ENCODE peak calls at places on chromosomes 12 and 14, in eight cellular contexts. One of them, this sample, is unnamed.

GRCh38 chr12:22088886-22089285 is 42.9 kb downstream of the CMAS start:
- DNase-seq in body of pancreas: no peak
- DNase-seq in IMR-90: no peak
- DNase-seq in RWPE1: peak
- DNase-seq in endothelial cell of umbilical vein: no peak
- DNase-seq in transverse colon: no peak
- DNase-seq in CD8-positive, alpha-beta T cell: no peak
- DNase-seq in psoas muscle: no peak
- DNase-seq in this sample: no peak

GRCh38 chr12:3342051-3342450 is 149.0 kb upstream of the PRMT8 start:
- DNase-seq in IMR-90: peak
- DNase-seq in RWPE1: no peak
- DNase-seq in body of pancreas: peak
- DNase-seq in transverse colon: no peak
- DNase-seq in psoas muscle: no peak
- DNase-seq in CD8-positive, alpha-beta T cell: no peak
- DNase-seq in endothelial cell of umbilical vein: peak
- DNase-seq in this sample: no peak

GRCh38 chr14:77554207-77554606 is 55.6 kb upstream of the ISM2 start:
- DNase-seq in transverse colon: no peak
- DNase-seq in CD8-positive, alpha-beta T cell: no peak
- DNase-seq in body of pancreas: no peak
- DNase-seq in IMR-90: no peak
- DNase-seq in RWPE1: no peak
- DNase-seq in endothelial cell of umbilical vein: no peak
- DNase-seq in psoas muscle: no peak
- DNase-seq in this sample: no peak

GRCh38 chr14:49767473-49768300 is at the start of gene KLHDC2:
- DNase-seq in body of pancreas: peak
- DNase-seq in CD8-positive, alpha-beta T cell: peak
- DNase-seq in transverse colon: peak
- DNase-seq in IMR-90: peak
- DNase-seq in RWPE1: peak
- DNase-seq in psoas muscle: peak
- DNase-seq in endothelial cell of umbilical vein: peak
- DNase-seq in this sample: peak

GRCh38 chr12:108047130-108047550 is 81.9 kb upstream of the WSCD2 start:
- DNase-seq in body of pancreas: no peak
- DNase-seq in transverse colon: no peak
- DNase-seq in IMR-90: no peak
- DNase-seq in CD8-positive, alpha-beta T cell: no peak
- DNase-seq in RWPE1: no peak
- DNase-seq in psoas muscle: no peak
- DNase-seq in endothelial cell of umbilical vein: no peak
- DNase-seq in this sample: no peak

GRCh38 chr14:104676694-104677505 is 12.5 kb upstream of the INF2 start:
- DNase-seq in CD8-positive, alpha-beta T cell: no peak
- DNase-seq in RWPE1: no peak
- DNase-seq in psoas muscle: peak
- DNase-seq in transverse colon: peak
- DNase-seq in endothelial cell of umbilical vein: peak
- DNase-seq in IMR-90: no peak
- DNase-seq in body of pancreas: no peak
- DNase-seq in this sample: peak

GRCh38 chr12:53229454-53229853 is 2.6 kb downstream of the RARG start:
- DNase-seq in endothelial cell of umbilical vein: no peak
- DNase-seq in transverse colon: no peak
- DNase-seq in body of pancreas: no peak
- DNase-seq in RWPE1: no peak
- DNase-seq in CD8-positive, alpha-beta T cell: no peak
- DNase-seq in IMR-90: no peak
- DNase-seq in psoas muscle: no peak
- DNase-seq in this sample: no peak

GRCh38 chr14:100422556-100423420 is 99.6 kb downstream of the SLC25A47 start:
- DNase-seq in endothelial cell of umbilical vein: no peak
- DNase-seq in IMR-90: peak
- DNase-seq in transverse colon: no peak
- DNase-seq in psoas muscle: no peak
- DNase-seq in CD8-positive, alpha-beta T cell: no peak
- DNase-seq in RWPE1: no peak
- DNase-seq in body of pancreas: no peak
- DNase-seq in this sample: no peak

GRCh38 chr12:31035944-31036665 is 37.6 kb upstream of the DDX11 start:
- DNase-seq in psoas muscle: no peak
- DNase-seq in endothelial cell of umbilical vein: no peak
- DNase-seq in transverse colon: no peak
- DNase-seq in CD8-positive, alpha-beta T cell: no peak
- DNase-seq in body of pancreas: no peak
- DNase-seq in RWPE1: no peak
- DNase-seq in IMR-90: peak
- DNase-seq in this sample: no peak

GRCh38 chr12:89636776-89637160 is 71.9 kb downstream of the ATP2B1 start:
- DNase-seq in body of pancreas: no peak
- DNase-seq in RWPE1: no peak
- DNase-seq in CD8-positive, alpha-beta T cell: no peak
- DNase-seq in psoas muscle: no peak
- DNase-seq in transverse colon: no peak
- DNase-seq in IMR-90: no peak
- DNase-seq in endothelial cell of umbilical vein: no peak
- DNase-seq in this sample: no peak
- H3K27ac ChIP-seq in body of pancreas: no peak
- H3K27ac ChIP-seq in RWPE1: no peak
- H3K27ac ChIP-seq in CD8-positive, alpha-beta T cell: no peak
- H3K27ac ChIP-seq in psoas muscle: no peak
- H3K27ac ChIP-seq in transverse colon: no peak
- H3K27ac ChIP-seq in IMR-90: no peak
- H3K27ac ChIP-seq in endothelial cell of umbilical vein: no peak
- H3K27ac ChIP-seq in this sample: no peak

GRCh38 chr12:96502477-96502876 is 13.1 kb downstream of the CFAP54 start:
- DNase-seq in endothelial cell of umbilical vein: peak
- DNase-seq in transverse colon: peak
- DNase-seq in IMR-90: no peak
- DNase-seq in CD8-positive, alpha-beta T cell: no peak
- DNase-seq in psoas muscle: no peak
- DNase-seq in body of pancreas: no peak
- DNase-seq in RWPE1: no peak
- DNase-seq in this sample: no peak

GRCh38 chr12:96501139-96501741 is 11.9 kb downstream of the CFAP54 start:
- DNase-seq in endothelial cell of umbilical vein: peak
- DNase-seq in RWPE1: peak
- DNase-seq in IMR-90: peak
- DNase-seq in transverse colon: peak
- DNase-seq in body of pancreas: peak
- DNase-seq in CD8-positive, alpha-beta T cell: peak
- DNase-seq in psoas muscle: no peak
- DNase-seq in this sample: no peak

GRCh38 chr12:96501908-96502307 is 12.5 kb downstream of the CFAP54 start:
- DNase-seq in transverse colon: no peak
- DNase-seq in body of pancreas: no peak
- DNase-seq in endothelial cell of umbilical vein: no peak
- DNase-seq in CD8-positive, alpha-beta T cell: no peak
- DNase-seq in IMR-90: no peak
- DNase-seq in RWPE1: no peak
- DNase-seq in psoas muscle: no peak
- DNase-seq in this sample: no peak

GRCh38 chr12:96502949-96503532 is 13.7 kb downstream of the CFAP54 start:
- DNase-seq in RWPE1: no peak
- DNase-seq in body of pancreas: no peak
- DNase-seq in transverse colon: no peak
- DNase-seq in IMR-90: no peak
- DNase-seq in CD8-positive, alpha-beta T cell: no peak
- DNase-seq in psoas muscle: no peak
- DNase-seq in endothelial cell of umbilical vein: no peak
- DNase-seq in this sample: no peak

DNA sequence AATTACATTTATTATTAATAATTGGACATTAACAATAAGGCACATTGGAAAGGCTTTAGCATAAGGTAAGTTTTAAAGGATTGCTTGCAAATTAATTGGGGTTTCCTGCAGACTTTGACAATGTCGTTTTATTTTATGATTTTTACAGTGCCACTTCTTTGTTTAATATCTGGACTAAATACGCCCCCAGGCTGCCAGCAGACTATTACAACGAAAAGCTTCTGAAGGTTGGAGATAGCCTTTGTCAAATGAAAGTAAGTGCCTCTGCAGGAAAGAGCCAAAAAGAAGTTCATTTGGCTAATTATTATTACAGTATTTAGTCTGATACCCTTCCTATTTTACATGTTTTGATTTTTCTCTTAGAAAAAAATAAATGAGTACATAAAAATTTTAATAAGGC is 11.3 kb downstream of the CFAP54 start:
- DNase-seq in IMR-90: peak
- DNase-seq in endothelial cell of umbilical vein: no peak
- DNase-seq in CD8-positive, alpha-beta T cell: no peak
- DNase-seq in psoas muscle: no peak
- DNase-seq in transverse colon: no peak
- DNase-seq in body of pancreas: no peak
- DNase-seq in RWPE1: no peak
- DNase-seq in this sample: no peak
- TF ChIP-seq CTCF in IMR-90: peak
- TF ChIP-seq CTCF in endothelial cell of umbilical vein: no peak
- TF ChIP-seq CTCF in CD8-positive, alpha-beta T cell: no peak
- TF ChIP-seq CTCF in psoas muscle: peak
- TF ChIP-seq CTCF in transverse colon: no peak
- TF ChIP-seq CTCF in body of pancreas: peak
- TF ChIP-seq CTCF in RWPE1: no peak
- TF ChIP-seq CTCF in this sample: no peak

GRCh38 chr12:65858831-65859230 is 34.5 kb downstream of the HMGA2 start:
- DNase-seq in endothelial cell of umbilical vein: peak
- DNase-seq in body of pancreas: no peak
- DNase-seq in RWPE1: no peak
- DNase-seq in IMR-90: peak
- DNase-seq in psoas muscle: no peak
- DNase-seq in transverse colon: no peak
- DNase-seq in CD8-positive, alpha-beta T cell: no peak
- DNase-seq in this sample: no peak

GRCh38 chr12:65860584-65860983 is 36.3 kb downstream of the HMGA2 start:
- DNase-seq in psoas muscle: no peak
- DNase-seq in body of pancreas: no peak
- DNase-seq in CD8-positive, alpha-beta T cell: no peak
- DNase-seq in endothelial cell of umbilical vein: no peak
- DNase-seq in transverse colon: no peak
- DNase-seq in IMR-90: no peak
- DNase-seq in RWPE1: no peak
- DNase-seq in this sample: no peak

GRCh38 chr12:65856521-65856920 is 32.2 kb downstream of the HMGA2 start:
- DNase-seq in transverse colon: no peak
- DNase-seq in RWPE1: no peak
- DNase-seq in psoas muscle: no peak
- DNase-seq in body of pancreas: no peak
- DNase-seq in IMR-90: no peak
- DNase-seq in CD8-positive, alpha-beta T cell: no peak
- DNase-seq in endothelial cell of umbilical vein: no peak
- DNase-seq in this sample: no peak

GRCh38 chr12:65859519-65859918 is 35.2 kb downstream of the HMGA2 start:
- DNase-seq in psoas muscle: no peak
- DNase-seq in body of pancreas: no peak
- DNase-seq in endothelial cell of umbilical vein: no peak
- DNase-seq in IMR-90: peak
- DNase-seq in transverse colon: no peak
- DNase-seq in CD8-positive, alpha-beta T cell: no peak
- DNase-seq in RWPE1: no peak
- DNase-seq in this sample: no peak

DNA sequence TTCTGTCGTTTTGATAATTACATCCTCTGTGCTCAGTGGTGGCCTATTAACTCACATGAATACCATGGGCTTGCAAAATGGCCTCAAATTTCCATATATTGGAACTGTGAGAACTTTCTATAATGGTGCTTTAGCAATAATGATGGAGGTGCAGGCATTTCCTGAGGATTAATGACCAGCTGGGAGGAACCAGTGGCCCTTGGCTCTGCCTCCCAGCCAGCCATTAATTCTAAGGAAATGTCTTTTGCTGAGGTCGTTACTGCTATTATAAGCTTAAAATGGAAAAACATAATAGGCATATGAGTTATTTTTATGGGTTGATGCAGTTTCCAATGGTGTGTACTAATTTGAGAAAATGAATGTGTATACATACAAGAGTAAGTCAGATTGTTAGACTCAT is 33.6 kb downstream of the HMGA2 start:
- DNase-seq in IMR-90: no peak
- DNase-seq in psoas muscle: no peak
- DNase-seq in body of pancreas: no peak
- DNase-seq in RWPE1: no peak
- DNase-seq in CD8-positive, alpha-beta T cell: no peak
- DNase-seq in transverse colon: no peak
- DNase-seq in endothelial cell of umbilical vein: peak
- DNase-seq in this sample: no peak
- H3K27ac ChIP-seq in IMR-90: no peak
- H3K27ac ChIP-seq in psoas muscle: no peak
- H3K27ac ChIP-seq in body of pancreas: no peak
- H3K27ac ChIP-seq in RWPE1: no peak
- H3K27ac ChIP-seq in CD8-positive, alpha-beta T cell: no peak
- H3K27ac ChIP-seq in transverse colon: no peak
- H3K27ac ChIP-seq in endothelial cell of umbilical vein: peak
- H3K27ac ChIP-seq in this sample: no peak

GRCh38 chr12:89529738-89530137 is 3.9 kb upstream of the POC1B start:
- DNase-seq in body of pancreas: no peak
- DNase-seq in transverse colon: no peak
- DNase-seq in RWPE1: peak
- DNase-seq in psoas muscle: no peak
- DNase-seq in endothelial cell of umbilical vein: peak
- DNase-seq in CD8-positive, alpha-beta T cell: no peak
- DNase-seq in IMR-90: peak
- DNase-seq in this sample: no peak
- TF ChIP-seq CTCF in body of pancreas: peak
- TF ChIP-seq CTCF in transverse colon: peak
- TF ChIP-seq CTCF in RWPE1: peak
- TF ChIP-seq CTCF in psoas muscle: peak
- TF ChIP-seq CTCF in endothelial cell of umbilical vein: peak
- TF ChIP-seq CTCF in CD8-positive, alpha-beta T cell: peak
- TF ChIP-seq CTCF in IMR-90: peak
- TF ChIP-seq CTCF in this sample: peak

GRCh38 chr12:116222358-116222757 is 55.1 kb downstream of the MED13L start:
- DNase-seq in CD8-positive, alpha-beta T cell: no peak
- DNase-seq in IMR-90: peak
- DNase-seq in body of pancreas: peak
- DNase-seq in transverse colon: peak
- DNase-seq in psoas muscle: no peak
- DNase-seq in endothelial cell of umbilical vein: peak
- DNase-seq in RWPE1: peak
- DNase-seq in this sample: no peak
- H3K27ac ChIP-seq in CD8-positive, alpha-beta T cell: no peak
- H3K27ac ChIP-seq in IMR-90: no peak
- H3K27ac ChIP-seq in body of pancreas: no peak
- H3K27ac ChIP-seq in transverse colon: no peak
- H3K27ac ChIP-seq in psoas muscle: no peak
- H3K27ac ChIP-seq in endothelial cell of umbilical vein: no peak
- H3K27ac ChIP-seq in RWPE1: no peak
- H3K27ac ChIP-seq in this sample: no peak